ENCODE peak calls at places on chromosomes 6 and 20, in six cellular contexts. One of them, this sample, is unnamed.

GRCh38 chr6:13724174-13724573 is 12.5 kb upstream of the RANBP9 start:
- DNase-seq in HTR-8/SVneo: no peak
- DNase-seq in erythroblast: no peak
- DNase-seq in cardiac muscle cell: no peak
- DNase-seq in Peyer's patch: no peak
- DNase-seq in spleen: no peak
- DNase-seq in this sample: peak; percentile 87

GRCh38 chr6:26187292-26187691 is 100.1 kb downstream of the HFE start:
- DNase-seq in cardiac muscle cell: no peak
- DNase-seq in erythroblast: no peak
- DNase-seq in spleen: no peak
- DNase-seq in Peyer's patch: no peak
- DNase-seq in HTR-8/SVneo: no peak
- DNase-seq in this sample: no peak

GRCh38 chr6:150271501-150272263 is 97.1 kb upstream of the IYD start:
- DNase-seq in cardiac muscle cell: no peak
- DNase-seq in spleen: no peak
- DNase-seq in Peyer's patch: no peak
- DNase-seq in erythroblast: peak; percentile 87
- DNase-seq in HTR-8/SVneo: no peak
- DNase-seq in this sample: no peak

GRCh38 chr6:89527634-89528033 is 94.7 kb downstream of the ANKRD6 start:
- DNase-seq in Peyer's patch: no peak
- DNase-seq in spleen: no peak
- DNase-seq in HTR-8/SVneo: no peak
- DNase-seq in erythroblast: no peak
- DNase-seq in cardiac muscle cell: no peak
- DNase-seq in this sample: no peak

GRCh38 chr6:99250476-99250875 is 99.0 kb downstream of the FAXC start:
- DNase-seq in HTR-8/SVneo: no peak
- DNase-seq in spleen: no peak
- DNase-seq in Peyer's patch: no peak
- DNase-seq in erythroblast: no peak
- DNase-seq in cardiac muscle cell: no peak
- DNase-seq in this sample: no peak

GRCh38 chr20:45423700-45424099 is 7.8 kb downstream of the PIGT start:
- DNase-seq in cardiac muscle cell: no peak
- DNase-seq in HTR-8/SVneo: no peak
- DNase-seq in erythroblast: no peak
- DNase-seq in spleen: no peak
- DNase-seq in Peyer's patch: no peak
- DNase-seq in this sample: no peak

GRCh38 chr6:133456934-133457333 is 215.8 kb downstream of the EYA4 start:
- DNase-seq in cardiac muscle cell: no peak
- DNase-seq in HTR-8/SVneo: no peak
- DNase-seq in Peyer's patch: no peak
- DNase-seq in erythroblast: no peak
- DNase-seq in spleen: no peak
- DNase-seq in this sample: no peak

GRCh38 chr6:104603108-104603745 is 256.5 kb downstream of the HACE1 start:
- DNase-seq in spleen: no peak
- DNase-seq in erythroblast: no peak
- DNase-seq in HTR-8/SVneo: no peak
- DNase-seq in Peyer's patch: no peak
- DNase-seq in cardiac muscle cell: no peak
- DNase-seq in this sample: no peak

GRCh38 chr20:21237956-21238355 is 65.2 kb upstream of the XRN2 start:
- DNase-seq in cardiac muscle cell: no peak
- DNase-seq in spleen: no peak
- DNase-seq in erythroblast: no peak
- DNase-seq in Peyer's patch: no peak
- DNase-seq in HTR-8/SVneo: no peak
- DNase-seq in this sample: no peak

GRCh38 chr6:159754959-159755914 is 6.6 kb upstream of the ACAT2 start:
- DNase-seq in HTR-8/SVneo: no peak
- DNase-seq in cardiac muscle cell: no peak
- DNase-seq in spleen: no peak
- DNase-seq in erythroblast: no peak
- DNase-seq in Peyer's patch: no peak
- DNase-seq in this sample: no peak

GRCh38 chr20:10596726-10597125 is 77.1 kb downstream of the JAG1 start:
- DNase-seq in HTR-8/SVneo: peak; percentile 62
- DNase-seq in spleen: no peak
- DNase-seq in erythroblast: no peak
- DNase-seq in cardiac muscle cell: peak; percentile 77
- DNase-seq in Peyer's patch: no peak
- DNase-seq in this sample: no peak

GRCh38 chr6:140909156-140909555 is 1223.6 kb upstream of the GJE1 start:
- DNase-seq in Peyer's patch: no peak
- DNase-seq in spleen: no peak
- DNase-seq in HTR-8/SVneo: no peak
- DNase-seq in cardiac muscle cell: no peak
- DNase-seq in erythroblast: no peak
- DNase-seq in this sample: no peak

GRCh38 chr6:68497927-68498326 is 137.2 kb upstream of the ADGRB3 start:
- DNase-seq in spleen: no peak
- DNase-seq in cardiac muscle cell: no peak
- DNase-seq in HTR-8/SVneo: no peak
- DNase-seq in Peyer's patch: no peak
- DNase-seq in erythroblast: no peak
- DNase-seq in this sample: no peak

GRCh38 chr6:36963451-36964290 is 9.1 kb downstream of the PI16 start:
- DNase-seq in Peyer's patch: peak; percentile 72
- DNase-seq in spleen: peak; percentile 84
- DNase-seq in HTR-8/SVneo: no peak
- DNase-seq in erythroblast: peak; percentile 23
- DNase-seq in cardiac muscle cell: peak; percentile 35
- DNase-seq in this sample: no peak

GRCh38 chr6:166751051-166751595 is 124.1 kb upstream of the RPS6KA2 start:
- DNase-seq in Peyer's patch: peak; percentile 75
- DNase-seq in HTR-8/SVneo: no peak
- DNase-seq in cardiac muscle cell: no peak
- DNase-seq in erythroblast: peak; percentile 17
- DNase-seq in spleen: peak; percentile 91
- DNase-seq in this sample: no peak

GRCh38 chr6:56250266-56250665 is 2.9 kb upstream of the COL21A1 start:
- DNase-seq in cardiac muscle cell: no peak
- DNase-seq in HTR-8/SVneo: no peak
- DNase-seq in Peyer's patch: no peak
- DNase-seq in erythroblast: no peak
- DNase-seq in spleen: no peak
- DNase-seq in this sample: no peak

GRCh38 chr6:53020005-53020744 is 25.1 kb upstream of the GSTA4 start:
- DNase-seq in Peyer's patch: no peak
- DNase-seq in HTR-8/SVneo: no peak
- DNase-seq in spleen: no peak
- DNase-seq in cardiac muscle cell: peak; percentile 93
- DNase-seq in erythroblast: peak; percentile 92
- DNase-seq in this sample: no peak

GRCh38 chr6:43833223-43833995 is 63.4 kb downstream of the VEGFA start:
- DNase-seq in erythroblast: no peak
- DNase-seq in Peyer's patch: no peak
- DNase-seq in cardiac muscle cell: no peak
- DNase-seq in spleen: no peak
- DNase-seq in HTR-8/SVneo: no peak
- DNase-seq in this sample: no peak

GRCh38 chr6:1865585-1865984 is 255.9 kb downstream of the FOXC1 start:
- DNase-seq in Peyer's patch: no peak
- DNase-seq in cardiac muscle cell: no peak
- DNase-seq in erythroblast: no peak
- DNase-seq in spleen: no peak
- DNase-seq in HTR-8/SVneo: no peak
- DNase-seq in this sample: no peak

GRCh38 chr6:27553123-27553904 is 80.4 kb upstream of the ZNF184 start:
- DNase-seq in spleen: no peak
- DNase-seq in HTR-8/SVneo: peak; percentile 59
- DNase-seq in erythroblast: peak; percentile 84
- DNase-seq in cardiac muscle cell: peak; percentile 31
- DNase-seq in Peyer's patch: no peak
- DNase-seq in this sample: no peak

GRCh38 chr6:44702292-44702691 is 314.8 kb downstream of the CDC5L start:
- DNase-seq in erythroblast: no peak
- DNase-seq in cardiac muscle cell: peak; percentile 14
- DNase-seq in spleen: no peak
- DNase-seq in Peyer's patch: no peak
- DNase-seq in HTR-8/SVneo: no peak
- DNase-seq in this sample: no peak

GRCh38 chr6:29516108-29516507 is 28.4 kb upstream of the MAS1L start:
- DNase-seq in Peyer's patch: no peak
- DNase-seq in spleen: no peak
- DNase-seq in HTR-8/SVneo: peak; percentile 59
- DNase-seq in erythroblast: no peak
- DNase-seq in cardiac muscle cell: no peak
- DNase-seq in this sample: no peak

GRCh38 chr20:57838670-57839142 is 128.9 kb upstream of the PMEPA1 start:
- DNase-seq in spleen: no peak
- DNase-seq in cardiac muscle cell: no peak
- DNase-seq in HTR-8/SVneo: no peak
- DNase-seq in erythroblast: no peak
- DNase-seq in Peyer's patch: no peak
- DNase-seq in this sample: no peak

GRCh38 chr6:112939543-112939942 is 592.4 kb downstream of the RFPL4B start:
- DNase-seq in Peyer's patch: no peak
- DNase-seq in cardiac muscle cell: peak; percentile 52
- DNase-seq in HTR-8/SVneo: no peak
- DNase-seq in erythroblast: no peak
- DNase-seq in spleen: no peak
- DNase-seq in this sample: no peak

GRCh38 chr6:157273756-157274088 is 49.6 kb downstream of the TMEM242 start:
- DNase-seq in HTR-8/SVneo: no peak
- DNase-seq in cardiac muscle cell: peak; percentile 43
- DNase-seq in erythroblast: peak; percentile 52
- DNase-seq in Peyer's patch: peak; percentile 78
- DNase-seq in spleen: peak; percentile 91
- DNase-seq in this sample: no peak

This sample was measured in RWPE2.